ENCODE peak calls at places on chromosomes 1 and 21, in ten cellular contexts. V, Q, R, W, C, F, K, G, D and J are unnamed samples.

GRCh38 chr1:78619803-78620579 is at the start of gene IFI44L:
- DNase-seq in V (peak; percentile 88), Q (peak; percentile 35), R (peak; percentile 73), W (no peak), C (peak; percentile 23), F (peak; percentile 76), K (peak; percentile 65), G (peak; percentile 81), D (no peak), J (peak; percentile 18)

GRCh38 chr1:89780721-89781120 is 40.1 kb upstream of the LRRC8D start:
- DNase-seq in V (peak; percentile 65), Q (no peak), R (peak; percentile 62), W (no peak), C (no peak), F (peak; percentile 53), K (no peak), G (no peak), D (no peak), J (no peak)

GRCh38 chr21:29725025-29725736 is 214.6 kb downstream of the GRIK1 start:
- DNase-seq in V (no peak), Q (no peak), R (no peak), W (no peak), C (no peak), F (no peak), K (no peak), G (no peak), D (no peak), J (no peak)

GRCh38 chr1:22769932-22770331 is 59.3 kb downstream of the EPHB2 start:
- DNase-seq in V (no peak), Q (no peak), R (no peak), W (no peak), C (no peak), F (no peak), K (no peak), G (no peak), D (no peak), J (no peak)

GRCh38 chr21:37436180-37436579 is 69.6 kb downstream of the DYRK1A start:
- DNase-seq in V (no peak), Q (no peak), R (no peak), W (no peak), C (no peak), F (no peak), K (no peak), G (no peak), D (no peak), J (no peak)

GRCh38 chr1:111948209-111949131 is 41.0 kb downstream of the KCND3 start:
- DNase-seq in V (peak; percentile 2), Q (no peak), R (no peak), W (no peak), C (peak; percentile 68), F (no peak), K (peak; percentile 73), G (no peak), D (no peak), J (no peak)

GRCh38 chr1:86155061-86155806 is 1.3 kb downstream of the COL24A1 start:
- DNase-seq in V (peak; percentile 17), Q (no peak), R (no peak), W (peak; percentile 81), C (peak; percentile 17), F (peak; percentile 25), K (peak; percentile 21), G (no peak), D (peak; percentile 68), J (peak; percentile 38)

GRCh38 chr1:233759665-233760064 is 144.8 kb upstream of the SLC35F3 start:
- DNase-seq in V (no peak), Q (no peak), R (no peak), W (no peak), C (no peak), F (no peak), K (no peak), G (no peak), D (no peak), J (no peak)

GRCh38 chr1:213287987-213288386 is 236.9 kb downstream of the RPS6KC1 start:
- DNase-seq in V (no peak), Q (no peak), R (no peak), W (no peak), C (no peak), F (no peak), K (no peak), G (no peak), D (no peak), J (no peak)

GRCh38 chr1:235102993-235103411 is 25.6 kb downstream of the TOMM20 start:
- DNase-seq in V (no peak), Q (no peak), R (no peak), W (no peak), C (no peak), F (no peak), K (no peak), G (no peak), D (no peak), J (no peak)

GRCh38 chr1:115373305-115373704 is 35.3 kb upstream of the NGF start:
- DNase-seq in V (peak; percentile 84), Q (no peak), R (no peak), W (no peak), C (no peak), F (peak; percentile 43), K (no peak), G (no peak), D (no peak), J (no peak)

GRCh38 chr1:246932366-246932700 is 585 bp upstream of the AHCTF1 start:
- DNase-seq in V (no peak), Q (no peak), R (no peak), W (no peak), C (no peak), F (no peak), K (no peak), G (no peak), D (no peak), J (no peak)

GRCh38 chr1:218475275-218475674 is 130.1 kb downstream of the TGFB2 start:
- DNase-seq in V (peak; percentile 51), Q (no peak), R (no peak), W (no peak), C (no peak), F (no peak), K (no peak), G (no peak), D (no peak), J (no peak)
- TF ChIP-seq CTCF in V (no peak), Q (no peak), R (no peak), W (no peak), C (no peak), F (no peak), K (no peak), G (no peak), D (no peak), J (no peak)

DNA sequence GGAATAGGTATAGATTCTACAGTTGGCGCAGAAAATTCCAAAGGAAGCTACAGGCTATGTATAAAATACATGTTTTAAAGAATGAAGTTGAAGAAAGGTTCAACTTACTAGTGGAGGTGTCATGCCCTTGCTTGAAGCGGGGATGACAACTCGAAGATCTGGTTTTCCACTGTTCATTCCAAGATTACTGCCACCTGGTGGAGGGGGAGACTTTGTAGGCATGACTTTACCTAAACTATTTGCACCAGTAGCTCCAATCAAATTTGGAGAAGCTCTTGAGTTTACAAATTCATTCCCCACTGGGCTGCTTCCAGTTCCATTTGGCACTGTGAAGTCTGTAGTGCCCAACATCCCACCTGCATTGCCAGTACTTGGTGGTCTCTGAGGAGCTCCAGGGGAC is 81.7 kb downstream of the AXDND1 start:
- DNase-seq in V (peak; percentile 8), Q (no peak), R (peak; percentile 13), W (no peak), C (no peak), F (peak; percentile 8), K (no peak), G (no peak), D (peak; percentile 49), J (no peak)
- TF ChIP-seq CTCF in V (no peak), Q (no peak), R (peak; percentile 32), W (peak; percentile 13), C (no peak), F (peak; percentile 29), K (no peak), G (no peak), D (peak; percentile 71), J (no peak)

GRCh38 chr1:201585099-201585498 is 46.2 kb downstream of the NAV1 start:
- DNase-seq in V (peak; percentile 57), Q (no peak), R (no peak), W (no peak), C (no peak), F (peak; percentile 30), K (no peak), G (no peak), D (no peak), J (no peak)
- TF ChIP-seq CTCF in V (no peak), Q (no peak), R (no peak), W (no peak), C (no peak), F (no peak), K (no peak), G (no peak), D (no peak), J (no peak)

GRCh38 chr1:81801834-81802531 is 1.2 kb downstream of the ADGRL2 start:
- DNase-seq in V (peak; percentile 69), Q (peak; percentile 39), R (no peak), W (peak; percentile 84), C (peak; percentile 23), F (peak; percentile 61), K (peak; percentile 31), G (no peak), D (peak; percentile 35), J (peak; percentile 20)

GRCh38 chr1:81804320-81804719 is 3.6 kb downstream of the ADGRL2 start:
- DNase-seq in V (no peak), Q (no peak), R (no peak), W (no peak), C (no peak), F (no peak), K (no peak), G (no peak), D (no peak), J (no peak)

GRCh38 chr1:81803423-81804103 is 2.8 kb downstream of the ADGRL2 start:
- DNase-seq in V (peak; percentile 49), Q (no peak), R (no peak), W (no peak), C (no peak), F (peak; percentile 52), K (peak; percentile 14), G (no peak), D (peak; percentile 40), J (no peak)

GRCh38 chr1:81801032-81801833 is 499 bp downstream of the ADGRL2 start:
- DNase-seq in V (peak; percentile 96), Q (peak; percentile 68), R (no peak), W (peak; percentile 90), C (peak; percentile 72), F (peak; percentile 95), K (peak; percentile 88), G (no peak), D (peak; percentile 86), J (peak; percentile 45)

GRCh38 chr1:81802601-81803422 is 2.1 kb downstream of the ADGRL2 start:
- DNase-seq in V (peak; percentile 73), Q (peak; percentile 69), R (no peak), W (peak; percentile 90), C (peak; percentile 69), F (peak; percentile 77), K (peak; percentile 85), G (no peak), D (peak; percentile 43), J (peak; percentile 40)
- TF ChIP-seq CTCF in V (peak; percentile 48), Q (no peak), R (no peak), W (peak; percentile 73), C (peak; percentile 36), F (peak; percentile 40), K (peak; percentile 35), G (no peak), D (peak; percentile 55), J (no peak)

GRCh38 chr1:156359973-156360372 is 9.0 kb upstream of the RHBG start:
- DNase-seq in V (peak; percentile 60), Q (no peak), R (no peak), W (no peak), C (no peak), F (peak; percentile 25), K (peak; percentile 4), G (no peak), D (peak; percentile 73), J (no peak)
- TF ChIP-seq CTCF in V (peak; percentile 60), Q (no peak), R (no peak), W (peak; percentile 26), C (no peak), F (peak; percentile 43), K (no peak), G (no peak), D (peak; percentile 65), J (no peak)